ENCODE peak calls at places on chromosomes 13 and 19, in four cellular contexts. One of them, this sample, is unnamed.

GRCh38 chr13:30314562-30314961 is 7.2 kb upstream of the KATNAL1 start:
- DNase-seq in cardiac fibroblast: no peak
- DNase-seq in HCT116: no peak
- DNase-seq in fibroblast of lung: no peak
- DNase-seq in this sample: no peak

GRCh38 chr19:27974082-27974513 is 1238.9 kb downstream of the UQCRFS1 start:
- DNase-seq in cardiac fibroblast: peak; percentile 45
- DNase-seq in HCT116: no peak
- DNase-seq in fibroblast of lung: peak; percentile 56
- DNase-seq in this sample: no peak

GRCh38 chr13:21230516-21230915 is 54.1 kb downstream of the MRPL57 start:
- DNase-seq in cardiac fibroblast: no peak
- DNase-seq in HCT116: no peak
- DNase-seq in fibroblast of lung: no peak
- DNase-seq in this sample: no peak

GRCh38 chr19:13574933-13575332 is 68.7 kb upstream of the CACNA1A start:
- DNase-seq in cardiac fibroblast: peak; percentile 35
- DNase-seq in HCT116: peak; percentile 16
- DNase-seq in fibroblast of lung: no peak
- DNase-seq in this sample: no peak

GRCh38 chr19:6530385-6531162 is at the start of gene TNFSF9:
- DNase-seq in cardiac fibroblast: peak; percentile 88
- DNase-seq in HCT116: peak; percentile 70
- DNase-seq in fibroblast of lung: peak; percentile 79
- DNase-seq in this sample: peak; percentile 17

GRCh38 chr19:49106648-49107135 is 7.5 kb upstream of the LIN7B start:
- DNase-seq in cardiac fibroblast: peak; percentile 59
- DNase-seq in HCT116: peak; percentile 43
- DNase-seq in fibroblast of lung: peak; percentile 36
- DNase-seq in this sample: no peak

GRCh38 chr13:91046715-91047327 is 300.7 kb upstream of the MIR17HG start:
- DNase-seq in cardiac fibroblast: no peak
- DNase-seq in HCT116: no peak
- DNase-seq in fibroblast of lung: no peak
- DNase-seq in this sample: no peak

GRCh38 chr13:113860579-113861432 is 3.1 kb downstream of the GAS6 start:
- DNase-seq in cardiac fibroblast: no peak
- DNase-seq in HCT116: no peak
- DNase-seq in fibroblast of lung: peak; percentile 51
- DNase-seq in this sample: no peak

GRCh38 chr13:67228909-67229308 is 1.2 kb downstream of the PCDH9 start:
- DNase-seq in cardiac fibroblast: no peak
- DNase-seq in HCT116: no peak
- DNase-seq in fibroblast of lung: peak; percentile 30
- DNase-seq in this sample: no peak

GRCh38 chr13:33509642-33510229 is 224.2 kb upstream of the STARD13 start:
- DNase-seq in cardiac fibroblast: peak; percentile 87
- DNase-seq in HCT116: no peak
- DNase-seq in fibroblast of lung: peak; percentile 73
- DNase-seq in this sample: no peak

GRCh38 chr19:57934820-57935665 is at the start of gene ZNF418:
- DNase-seq in cardiac fibroblast: peak; percentile 87
- DNase-seq in HCT116: no peak
- DNase-seq in fibroblast of lung: peak; percentile 88
- DNase-seq in this sample: peak; percentile 55

GRCh38 chr19:28468701-28469459 is 744.1 kb downstream of the UQCRFS1 start:
- DNase-seq in cardiac fibroblast: peak; percentile 84
- DNase-seq in HCT116: no peak
- DNase-seq in fibroblast of lung: peak; percentile 77
- DNase-seq in this sample: peak; percentile 63

GRCh38 chr19:50831026-50831396 is 2.4 kb downstream of the KLK15 start:
- DNase-seq in cardiac fibroblast: no peak
- DNase-seq in HCT116: no peak
- DNase-seq in fibroblast of lung: no peak
- DNase-seq in this sample: no peak

GRCh38 chr13:32284927-32285632 is 30.1 kb downstream of the ZAR1L start:
- DNase-seq in cardiac fibroblast: peak; percentile 86
- DNase-seq in HCT116: peak; percentile 7
- DNase-seq in fibroblast of lung: peak; percentile 91
- DNase-seq in this sample: peak; percentile 81

GRCh38 chr19:3276341-3276799 is 51.9 kb downstream of the CELF5 start:
- DNase-seq in cardiac fibroblast: no peak
- DNase-seq in HCT116: peak; percentile 88
- DNase-seq in fibroblast of lung: no peak
- DNase-seq in this sample: no peak

GRCh38 chr19:18496167-18496979 is 25.5 kb downstream of the ELL start:
- DNase-seq in cardiac fibroblast: peak; percentile 81
- DNase-seq in HCT116: no peak
- DNase-seq in fibroblast of lung: peak; percentile 59
- DNase-seq in this sample: no peak

GRCh38 chr19:55015126-55015525 is 22.9 kb downstream of the GP6 start:
- DNase-seq in cardiac fibroblast: no peak
- DNase-seq in HCT116: no peak
- DNase-seq in fibroblast of lung: no peak
- DNase-seq in this sample: no peak

GRCh38 chr19:50460161-50460765 is 16.0 kb upstream of the EMC10 start:
- DNase-seq in cardiac fibroblast: peak; percentile 56
- DNase-seq in HCT116: no peak
- DNase-seq in fibroblast of lung: peak; percentile 68
- DNase-seq in this sample: no peak

GRCh38 chr13:46165485-46166220 is 16.3 kb downstream of the LCP1 start:
- DNase-seq in cardiac fibroblast: peak; percentile 57
- DNase-seq in HCT116: no peak
- DNase-seq in fibroblast of lung: peak; percentile 60
- DNase-seq in this sample: no peak

GRCh38 chr13:27476943-27477681 is 26.7 kb upstream of the MTIF3 start:
- DNase-seq in cardiac fibroblast: peak; percentile 62
- DNase-seq in HCT116: no peak
- DNase-seq in fibroblast of lung: peak; percentile 5
- DNase-seq in this sample: peak; percentile 41

GRCh38 chr13:95300625-95301134 is 571 bp downstream of the ABCC4 start:
- DNase-seq in cardiac fibroblast: peak; percentile 34
- DNase-seq in HCT116: peak; percentile 23
- DNase-seq in fibroblast of lung: peak; percentile 51
- DNase-seq in this sample: peak; percentile 8

GRCh38 chr13:24270639-24271131 is 38.7 kb upstream of the C1QTNF9 start:
- DNase-seq in cardiac fibroblast: peak; percentile 75
- DNase-seq in HCT116: no peak
- DNase-seq in fibroblast of lung: peak; percentile 62
- DNase-seq in this sample: no peak

GRCh38 chr13:113951246-113951999 is 22.5 kb downstream of the C13orf46 start:
- DNase-seq in cardiac fibroblast: peak; percentile 79
- DNase-seq in HCT116: peak; percentile 57
- DNase-seq in fibroblast of lung: peak; percentile 42
- DNase-seq in this sample: peak; percentile 23

GRCh38 chr19:351976-352625 is 7.5 kb upstream of the MIER2 start:
- DNase-seq in cardiac fibroblast: no peak
- DNase-seq in HCT116: no peak
- DNase-seq in fibroblast of lung: no peak
- DNase-seq in this sample: no peak

GRCh38 chr19:8332976-8333770 is 9.9 kb downstream of the KANK3 start:
- DNase-seq in cardiac fibroblast: no peak
- DNase-seq in HCT116: no peak
- DNase-seq in fibroblast of lung: no peak
- DNase-seq in this sample: no peak

GRCh38 chr19:10747271-10747670 is 29.4 kb downstream of the DNM2 start:
- DNase-seq in cardiac fibroblast: no peak
- DNase-seq in HCT116: no peak
- DNase-seq in fibroblast of lung: no peak
- DNase-seq in this sample: no peak

GRCh38 chr13:29081697-29082440 is 261.7 kb downstream of the MTUS2 start:
- DNase-seq in cardiac fibroblast: no peak
- DNase-seq in HCT116: no peak
- DNase-seq in fibroblast of lung: no peak
- DNase-seq in this sample: no peak

DNA sequence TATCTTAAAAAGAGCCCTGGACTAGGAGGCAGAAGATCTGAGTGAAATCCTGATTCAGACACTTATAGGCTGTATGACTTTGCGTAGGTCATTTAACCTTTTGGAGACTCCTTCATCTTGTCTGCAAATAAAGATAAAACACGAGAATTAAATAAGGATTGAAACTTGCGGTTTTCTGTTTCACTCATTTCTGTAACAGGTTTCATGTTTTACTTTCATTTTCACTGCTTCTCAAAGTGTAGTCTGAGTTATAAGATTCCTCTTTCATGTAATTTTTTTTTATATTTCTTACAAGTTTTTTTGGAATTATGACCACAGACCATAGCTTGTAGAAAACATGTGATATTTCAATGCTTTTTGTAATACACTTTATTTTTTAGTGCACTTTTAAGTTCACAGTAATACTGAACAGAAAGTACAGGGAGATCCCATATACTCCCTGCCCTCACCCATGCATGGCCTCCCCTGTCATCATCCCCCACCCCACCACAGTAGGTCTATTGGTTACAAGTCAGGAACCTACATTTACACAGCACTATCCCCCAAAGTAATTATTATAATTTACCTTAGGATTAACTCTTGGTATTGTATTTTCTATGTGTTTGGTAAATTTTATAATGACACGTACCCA is 174.6 kb downstream of the ITGBL1 start:
- DNase-seq in cardiac fibroblast: peak; percentile 20
- DNase-seq in HCT116: no peak
- DNase-seq in fibroblast of lung: no peak
- DNase-seq in this sample: no peak
- H3K4me3 ChIP-seq in cardiac fibroblast: peak overlapping the region; percentile 21
- H3K4me3 ChIP-seq in HCT116: no peak overlapping the region
- H3K4me3 ChIP-seq in fibroblast of lung: peak overlapping the region; percentile 53
- H3K4me3 ChIP-seq in this sample: peak overlapping the region; percentile 7

GRCh38 chr13:50085063-50085462 is 69.8 kb downstream of the KCNRG start:
- DNase-seq in cardiac fibroblast: peak; percentile 74
- DNase-seq in HCT116: no peak
- DNase-seq in fibroblast of lung: no peak
- DNase-seq in this sample: no peak
- H3K4me3 ChIP-seq in cardiac fibroblast: no peak overlapping the region
- H3K4me3 ChIP-seq in HCT116: no peak overlapping the region
- H3K4me3 ChIP-seq in fibroblast of lung: peak overlapping the region; percentile 35
- H3K4me3 ChIP-seq in this sample: no peak overlapping the region

GRCh38 chr19:16382775-16383543 is 58.3 kb downstream of the KLF2 start:
- DNase-seq in cardiac fibroblast: peak; percentile 91
- DNase-seq in HCT116: peak; percentile 56
- DNase-seq in fibroblast of lung: peak; percentile 72
- DNase-seq in this sample: peak; percentile 45
- H3K4me3 ChIP-seq in cardiac fibroblast: no peak overlapping the region
- H3K4me3 ChIP-seq in HCT116: no peak overlapping the region
- H3K4me3 ChIP-seq in fibroblast of lung: no peak overlapping the region
- H3K4me3 ChIP-seq in this sample: no peak overlapping the region

GRCh38 chr19:39795001-39795400 is 16.3 kb downstream of the LEUTX start:
- DNase-seq in cardiac fibroblast: no peak
- DNase-seq in HCT116: no peak
- DNase-seq in fibroblast of lung: no peak
- DNase-seq in this sample: no peak
- H3K4me3 ChIP-seq in cardiac fibroblast: no peak overlapping the region
- H3K4me3 ChIP-seq in HCT116: no peak overlapping the region
- H3K4me3 ChIP-seq in fibroblast of lung: no peak overlapping the region
- H3K4me3 ChIP-seq in this sample: no peak overlapping the region

DNA sequence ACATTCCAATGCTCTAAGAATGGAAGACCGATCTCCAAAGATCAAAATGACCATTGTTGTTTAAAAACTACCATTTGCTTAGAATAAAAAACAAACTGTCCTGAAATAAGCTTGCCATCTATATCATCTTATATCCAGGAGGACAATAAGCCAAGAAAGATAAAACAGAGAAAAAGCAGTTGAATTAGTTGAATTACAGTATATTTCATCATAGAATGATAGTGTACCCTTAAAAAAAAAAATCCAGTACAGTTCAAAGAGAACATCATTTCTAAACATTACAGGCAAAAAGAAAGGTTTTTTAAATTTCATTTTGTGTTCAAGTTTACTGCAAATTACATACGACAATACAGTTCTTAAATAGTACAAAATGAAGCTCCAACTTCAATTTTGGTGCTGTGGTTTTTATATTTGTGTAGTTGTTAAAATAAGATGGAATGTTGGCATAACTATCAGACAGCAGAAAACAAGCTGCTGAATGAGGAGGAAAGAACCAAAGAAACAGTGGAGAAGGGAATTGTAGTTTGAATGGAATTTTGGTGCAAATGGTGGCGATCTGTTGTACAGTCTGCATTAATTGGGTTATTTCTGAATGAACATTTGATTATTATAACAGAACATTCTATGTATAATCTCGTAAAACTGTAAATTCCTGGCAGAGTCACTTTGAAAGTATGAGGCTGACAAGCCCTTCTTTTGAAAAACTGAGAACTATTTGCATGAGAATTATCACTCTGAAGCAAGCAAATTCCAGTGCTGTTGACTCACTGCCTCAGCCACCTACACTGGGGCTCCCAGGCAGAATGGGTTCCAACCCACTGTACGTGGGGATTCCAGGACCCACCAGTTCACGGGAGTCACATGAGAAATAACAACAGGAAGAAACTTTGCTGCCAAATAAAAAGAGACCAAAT is 37.7 kb downstream of the LHFPL6 start:
- DNase-seq in cardiac fibroblast: peak; percentile 94
- DNase-seq in HCT116: peak; percentile 3
- DNase-seq in fibroblast of lung: peak; percentile 98
- DNase-seq in this sample: peak; percentile 90
- H3K4me3 ChIP-seq in cardiac fibroblast: peak overlapping the region; percentile 9
- H3K4me3 ChIP-seq in HCT116: no peak overlapping the region
- H3K4me3 ChIP-seq in fibroblast of lung: no peak overlapping the region
- H3K4me3 ChIP-seq in this sample: peak overlapping the region; percentile 10

GRCh38 chr19:53908933-53909415 is at the start of gene CACNG7:
- DNase-seq in cardiac fibroblast: no peak
- DNase-seq in HCT116: no peak
- DNase-seq in fibroblast of lung: peak; percentile 16
- DNase-seq in this sample: no peak
- H3K4me3 ChIP-seq in cardiac fibroblast: peak within 1 kb of the TSS; percentile 59
- H3K4me3 ChIP-seq in HCT116: no peak within 1 kb of the TSS
- H3K4me3 ChIP-seq in fibroblast of lung: peak within 1 kb of the TSS; percentile 23
- H3K4me3 ChIP-seq in this sample: peak within 1 kb of the TSS; percentile 63

GRCh38 chr19:17469371-17470203 is 737 bp upstream of the SLC27A1 start:
- DNase-seq in cardiac fibroblast: peak; percentile 96
- DNase-seq in HCT116: peak; percentile 96
- DNase-seq in fibroblast of lung: peak; percentile 93
- DNase-seq in this sample: peak; percentile 88

GRCh38 chr19:17473041-17473440 is 2.7 kb downstream of the SLC27A1 start:
- DNase-seq in cardiac fibroblast: peak; percentile 76
- DNase-seq in HCT116: peak; percentile 35
- DNase-seq in fibroblast of lung: peak; percentile 87
- DNase-seq in this sample: no peak

GRCh38 chr19:17469092-17469370 is 1.3 kb upstream of the SLC27A1 start:
- DNase-seq in cardiac fibroblast: no peak
- DNase-seq in HCT116: no peak
- DNase-seq in fibroblast of lung: no peak
- DNase-seq in this sample: no peak

GRCh38 chr19:17470204-17470841 is at the start of gene SLC27A1:
- DNase-seq in cardiac fibroblast: peak; percentile 99
- DNase-seq in HCT116: peak; percentile 98
- DNase-seq in fibroblast of lung: peak; percentile 98
- DNase-seq in this sample: peak; percentile 96

GRCh38 chr19:17471410-17472125 is 1.2 kb downstream of the SLC27A1 start:
- DNase-seq in cardiac fibroblast: no peak
- DNase-seq in HCT116: no peak
- DNase-seq in fibroblast of lung: no peak
- DNase-seq in this sample: no peak
- H3K4me3 ChIP-seq in cardiac fibroblast: peak overlapping the region; percentile 78
- H3K4me3 ChIP-seq in HCT116: peak overlapping the region; percentile 66
- H3K4me3 ChIP-seq in fibroblast of lung: peak overlapping the region; percentile 60
- H3K4me3 ChIP-seq in this sample: peak overlapping the region; percentile 67